ENCODE peak calls at places on chromosomes 12 and 14, in six cellular contexts. P is fibroblast of lung, W is lower lobe of right lung, F is H9, B is stomach, O is kidney. E is an unnamed sample. For H3K4me1, the result is how much of the 10 kb centered on the place peaks cover.

GRCh38 chr12:74105434-74105833 is 432.2 kb upstream of the ATXN7L3B start:
- DNase-seq in P (no peak), W (no peak), F (no peak), B (no peak), O (no peak), E (no peak)

GRCh38 chr14:70640938-70641547 is 673 bp upstream of the TTC9 start:
- DNase-seq in P (peak), W (peak), F (peak), B (peak), O (peak), E (peak)

GRCh38 chr14:100589760-100590469 is 2.7 kb upstream of the BEGAIN start:
- DNase-seq in P (no peak), W (peak), F (no peak), B (no peak), O (no peak), E (no peak)

GRCh38 chr12:15627995-15628945 is 160.9 kb downstream of the EPS8 start:
- DNase-seq in P (peak), W (no peak), F (no peak), B (no peak), O (no peak), E (no peak)

GRCh38 chr12:24352363-24352762 is 402.9 kb upstream of the SOX5 start:
- DNase-seq in P (no peak), W (no peak), F (no peak), B (no peak), O (no peak), E (no peak)

GRCh38 chr12:16612647-16613046 is 6.7 kb upstream of the LMO3 start:
- DNase-seq in P (peak), W (no peak), F (no peak), B (no peak), O (no peak), E (no peak)

GRCh38 chr12:108063192-108063591 is 65.9 kb upstream of the WSCD2 start:
- DNase-seq in P (peak), W (no peak), F (no peak), B (no peak), O (no peak), E (no peak)

GRCh38 chr14:71764701-71765347 is 167.4 kb upstream of the RGS6 start:
- DNase-seq in P (peak), W (no peak), F (no peak), B (no peak), O (no peak), E (no peak)

GRCh38 chr14:63493246-63493645 is 49.9 kb downstream of the PPP2R5E start:
- DNase-seq in P (peak), W (no peak), F (no peak), B (no peak), O (no peak), E (no peak)

GRCh38 chr12:503111-503761 is 43.5 kb downstream of the B4GALNT3 start:
- DNase-seq in P (no peak), W (peak), F (peak), B (peak), O (peak), E (peak)

GRCh38 chr12:111069886-111070285 is 149.5 kb upstream of the MYL2 start:
- DNase-seq in P (no peak), W (no peak), F (no peak), B (no peak), O (no peak), E (no peak)

GRCh38 chr14:34502826-34503225 is 36.7 kb downstream of the EAPP start:
- DNase-seq in P (no peak), W (no peak), F (no peak), B (no peak), O (no peak), E (no peak)

GRCh38 chr12:22042981-22043669 is 2.9 kb upstream of the CMAS start:
- DNase-seq in P (peak), W (no peak), F (no peak), B (no peak), O (no peak), E (peak)

GRCh38 chr14:31926652-31927347 is 150.3 kb upstream of the ARHGAP5 start:
- DNase-seq in P (peak), W (no peak), F (no peak), B (no peak), O (no peak), E (no peak)

GRCh38 chr14:59511916-59512530 is 27.7 kb downstream of the JKAMP start:
- DNase-seq in P (no peak), W (no peak), F (peak), B (no peak), O (no peak), E (no peak)

GRCh38 chr12:89578499-89578898 is 52.7 kb upstream of the POC1B start:
- DNase-seq in P (no peak), W (no peak), F (no peak), B (no peak), O (no peak), E (no peak)

GRCh38 chr12:95248604-95249355 is 31.2 kb downstream of the VEZT start:
- DNase-seq in P (peak), W (no peak), F (no peak), B (no peak), O (no peak), E (no peak)

GRCh38 chr12:45674583-45674982 is 54.9 kb upstream of the ARID2 start:
- DNase-seq in P (peak), W (peak), F (no peak), B (peak), O (no peak), E (no peak)

GRCh38 chr14:105290598-105291356 is 10.0 kb downstream of the BRF1 start:
- DNase-seq in P (no peak), W (no peak), F (no peak), B (no peak), O (no peak), E (no peak)

GRCh38 chr14:103741876-103742275 is 26.3 kb downstream of the ZFYVE21 start:
- DNase-seq in P (no peak), W (no peak), F (no peak), B (no peak), O (peak), E (no peak)

GRCh38 chr12:104747330-104747729 is 210.8 kb downstream of the SLC41A2 start:
- DNase-seq in P (no peak), W (no peak), F (no peak), B (no peak), O (no peak), E (no peak)

GRCh38 chr14:34450958-34451357 is 11.1 kb downstream of the SPTSSA start:
- DNase-seq in P (no peak), W (no peak), F (no peak), B (no peak), O (no peak), E (no peak)

GRCh38 chr12:95942532-95943230 is at the start of gene CCDC38:
- DNase-seq in P (peak), W (peak), F (peak), B (peak), O (peak), E (peak)

GRCh38 chr12:56122637-56123036 is 4.6 kb downstream of the ZC3H10 start:
- DNase-seq in P (no peak), W (no peak), F (no peak), B (no peak), O (no peak), E (no peak)

GRCh38 chr12:56119361-56119796 is 1.3 kb downstream of the ZC3H10 start:
- DNase-seq in P (peak), W (no peak), F (peak), B (peak), O (peak), E (peak)

GRCh38 chr12:56120158-56120846 is 2.2 kb downstream of the ZC3H10 start:
- DNase-seq in P (no peak), W (no peak), F (no peak), B (no peak), O (peak), E (no peak)

GRCh38 chr12:56118688-56119045 is 601 bp downstream of the ZC3H10 start:
- DNase-seq in P (no peak), W (no peak), F (no peak), B (no peak), O (no peak), E (no peak)

DNA sequence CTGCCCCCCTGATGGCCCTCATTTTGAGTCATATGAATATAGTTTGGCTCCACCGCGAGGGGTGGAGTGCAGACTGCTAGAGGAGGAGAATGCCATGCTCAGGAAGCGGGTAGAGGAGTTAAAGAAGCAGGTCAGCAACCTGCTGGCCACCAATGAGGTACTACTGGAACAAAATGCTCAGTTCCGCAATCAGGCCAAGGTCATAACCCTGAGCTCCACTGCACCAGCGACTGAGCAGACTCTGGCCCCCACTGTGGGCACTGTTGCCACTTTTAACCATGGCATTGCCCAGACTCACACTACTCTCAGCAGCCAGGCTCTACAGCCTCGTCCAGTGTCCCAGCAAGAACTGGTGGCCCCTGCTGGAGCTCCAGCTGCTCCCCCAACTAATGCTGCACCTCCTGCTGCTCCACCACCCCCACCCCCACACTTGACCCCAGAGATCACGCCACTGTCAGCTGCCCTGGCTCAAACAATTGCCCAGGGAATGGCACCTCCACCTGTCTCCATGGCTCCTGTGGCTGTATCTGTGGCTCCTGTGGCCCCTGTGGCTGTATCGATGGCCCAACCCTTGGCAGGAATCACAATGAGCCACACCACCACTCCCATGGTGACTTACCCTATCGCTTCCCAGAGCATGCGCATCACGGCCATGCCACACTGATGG is 3.3 kb downstream of the ZC3H10 start:
- DNase-seq in P (no peak), W (no peak), F (no peak), B (no peak), O (peak), E (no peak)
- TF ChIP-seq CTCF in P (no peak), W (no peak), F (no peak), B (no peak), O (no peak), E (no peak)

DNA sequence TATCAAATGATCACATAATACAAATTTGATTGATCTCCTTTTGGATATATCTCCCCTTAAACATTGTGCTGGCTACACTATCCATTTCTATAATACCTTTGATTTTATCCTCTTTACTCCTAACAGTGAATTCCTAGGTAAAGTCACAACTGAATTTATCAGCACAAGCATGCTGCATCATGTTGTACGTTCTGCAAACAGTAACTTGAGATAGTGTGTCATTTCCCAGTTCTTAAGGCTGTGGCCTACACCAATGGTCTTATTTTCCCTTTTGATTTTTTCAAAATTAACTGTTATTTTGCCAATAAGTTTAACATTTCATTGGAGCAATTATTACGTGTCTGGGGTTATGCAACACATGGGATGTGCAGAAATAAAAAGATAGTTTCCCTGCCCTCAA is 24.8 kb downstream of the PRKCH start:
- DNase-seq in P (no peak), W (no peak), F (no peak), B (no peak), O (no peak), E (no peak)
- H3K4me1 ChIP-seq in P (under half), W (half or more), F (under half), B (under half), O (under half), E (under half)

DNA sequence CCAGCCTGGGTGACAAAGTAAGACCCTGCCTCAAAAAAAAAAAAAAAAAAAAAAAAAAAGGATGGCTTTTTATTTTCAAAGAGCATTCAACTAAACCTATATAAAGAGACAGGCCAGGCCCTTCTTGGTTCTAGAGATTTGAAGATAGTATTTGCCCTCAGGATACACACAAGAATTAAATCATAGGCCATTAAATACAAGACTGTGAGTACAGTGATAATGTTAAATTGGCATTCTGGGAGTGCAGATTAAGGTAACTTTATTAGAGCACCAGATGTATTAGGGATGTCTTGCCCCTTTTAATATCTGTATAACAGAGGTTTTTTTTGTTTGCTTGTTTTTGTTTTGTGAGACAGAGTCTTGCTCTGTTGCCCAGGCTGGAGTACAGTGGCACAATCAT is 61.3 kb downstream of the ATF7IP start:
- DNase-seq in P (no peak), W (no peak), F (no peak), B (no peak), O (no peak), E (no peak)
- TF ChIP-seq CTCF in P (no peak), W (no peak), F (no peak), B (no peak), O (no peak), E (no peak)

GRCh38 chr14:65357091-65357490 is 55.4 kb upstream of the FUT8 start:
- DNase-seq in P (no peak), W (no peak), F (no peak), B (no peak), O (no peak), E (no peak)
- H3K4me1 ChIP-seq in P (under half), W (under half), F (under half), B (under half), O (under half), E (under half)

DNA sequence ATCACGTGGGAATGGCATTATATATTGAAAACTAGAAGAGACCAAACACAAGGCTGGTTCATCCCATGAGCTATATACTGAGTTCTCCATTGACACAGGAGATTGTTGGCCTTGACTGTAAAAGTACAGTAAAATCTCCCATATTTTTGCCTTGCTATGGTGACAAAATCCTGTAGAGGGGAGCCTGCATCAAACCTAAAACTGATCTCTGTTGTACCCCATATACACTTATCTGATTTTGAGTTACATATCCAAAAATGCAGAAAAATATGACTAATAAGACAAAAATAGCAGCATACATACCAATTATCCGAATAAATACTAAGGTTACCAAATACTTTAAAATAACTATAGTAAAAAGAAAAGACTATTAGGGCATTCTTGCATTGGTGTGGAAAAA is 60.4 kb downstream of the TMTC3 start:
- DNase-seq in P (no peak), W (no peak), F (no peak), B (no peak), O (no peak), E (no peak)
- TF ChIP-seq CTCF in P (no peak), W (no peak), F (no peak), B (no peak), O (no peak), E (no peak)

DNA sequence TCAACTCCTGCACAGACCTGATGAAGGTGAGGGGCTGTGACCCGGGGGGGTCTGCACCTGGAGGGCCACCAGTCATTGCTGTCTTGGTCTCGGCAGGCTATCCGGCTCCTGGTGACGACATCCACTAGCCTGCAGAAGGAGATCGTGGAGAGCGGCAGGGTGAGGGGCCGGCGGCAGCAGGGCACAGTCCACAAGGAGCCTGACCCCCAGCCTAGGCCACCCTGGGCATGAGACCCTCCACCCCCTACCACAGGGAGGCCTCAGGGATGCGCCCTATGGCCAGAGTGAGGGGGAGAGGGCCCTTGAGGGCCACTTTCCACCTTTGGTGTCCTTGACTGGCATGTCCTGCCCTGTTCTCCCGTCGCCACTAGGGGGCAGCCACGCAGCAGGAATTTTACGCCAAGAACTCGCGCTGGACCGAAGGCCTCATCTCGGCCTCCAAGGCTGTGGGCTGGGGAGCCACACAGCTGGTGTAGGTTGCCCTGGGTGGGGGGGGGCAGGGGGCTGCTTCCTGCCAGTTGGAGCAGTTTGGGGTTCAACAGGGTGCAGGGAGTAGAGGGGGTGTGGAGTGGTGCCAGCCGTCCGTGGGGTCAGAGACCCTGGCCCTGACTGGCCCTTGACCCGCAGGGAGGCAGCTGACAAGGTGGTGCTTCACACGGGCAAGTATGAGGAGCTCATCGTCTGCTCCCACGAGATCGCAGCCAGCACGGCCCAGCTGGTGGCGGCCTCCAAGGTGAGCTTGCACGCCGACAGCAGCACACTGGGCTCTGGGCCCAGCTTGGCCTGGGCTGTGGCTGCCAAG is 25.0 kb downstream of the HIP1R start:
- DNase-seq in P (peak), W (peak), F (peak), B (peak), O (peak), E (peak)
- H3K4me1 ChIP-seq in P (under half), W (under half), F (under half), B (under half), O (under half), E (under half)

DNA sequence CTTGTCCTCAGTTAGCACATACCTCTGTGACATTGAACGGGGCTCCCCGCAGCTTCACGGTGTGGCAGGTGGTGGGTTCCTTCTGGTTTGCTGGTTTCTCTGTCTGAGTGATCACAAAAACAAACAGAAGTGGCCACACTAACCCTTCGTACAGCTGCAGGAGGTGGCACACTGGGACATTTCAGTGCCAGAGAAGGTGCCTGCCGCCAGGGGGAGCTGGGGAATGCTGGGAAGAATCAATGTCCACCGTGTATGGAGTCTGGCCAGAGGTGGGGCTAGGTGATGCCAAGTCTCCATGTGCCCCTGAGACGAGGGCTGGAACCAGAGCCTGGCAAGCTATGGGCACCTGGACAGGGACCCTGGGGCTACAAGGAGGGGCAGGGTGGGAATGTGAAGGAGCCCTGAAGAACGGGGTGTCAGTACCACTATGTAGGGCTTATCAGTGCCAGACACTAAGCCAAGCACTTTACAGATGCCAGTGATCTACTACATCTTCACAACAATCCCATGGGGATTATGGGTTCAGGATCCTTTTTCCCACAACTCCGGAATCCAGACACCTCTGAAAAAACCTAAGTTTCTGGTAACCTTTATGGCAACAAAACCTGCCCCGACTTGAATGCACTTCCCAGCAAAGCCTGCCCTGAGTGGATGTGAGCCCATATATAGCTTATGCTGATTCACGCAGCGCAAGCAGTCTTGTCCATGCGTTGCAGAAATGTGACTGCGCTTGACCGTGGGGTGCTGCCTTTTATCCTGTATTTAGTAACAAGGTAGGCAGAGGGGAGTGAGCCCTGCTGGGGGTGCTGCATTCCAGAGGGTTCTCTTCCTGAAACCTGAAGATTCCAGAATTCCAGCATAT is 10.8 kb downstream of the RBM19 start:
- DNase-seq in P (no peak), W (no peak), F (peak), B (peak), O (no peak), E (peak)
- TF ChIP-seq CTCF in P (peak), W (peak), F (peak), B (peak), O (peak), E (peak)

E was measured in colonic mucosa.